ENCODE peak calls at places on chromosome 3, in seven cellular contexts. J is neuronal stem cell; W is cardiac fibroblast; R is SJSA1; F is GM04503; M is body of pancreas; A is CD4-positive, alpha-beta memory T cell. Y is an unnamed sample.

GRCh38 chr3:188104050-188104449 is 49.9 kb upstream of the LPP start:
- DNase-seq in J (no peak), W (no peak), R (no peak), F (no peak), M (no peak), A (no peak), Y (no peak)

GRCh38 chr3:52532838-52533622 is 627 bp downstream of the NT5DC2 start:
- DNase-seq in J (peak), W (peak), R (peak), F (no peak), M (peak), A (peak), Y (no peak)

GRCh38 chr3:169390310-169390731 is 273.2 kb downstream of the MECOM start:
- DNase-seq in J (no peak), W (peak), R (no peak), F (no peak), M (peak), A (no peak), Y (peak)

GRCh38 chr3:71536376-71536965 is 47.1 kb downstream of the FOXP1 start:
- DNase-seq in J (no peak), W (peak), R (peak), F (peak), M (no peak), A (no peak), Y (no peak)

GRCh38 chr3:128277378-128278049 is 124.2 kb downstream of the EEFSEC start:
- DNase-seq in J (no peak), W (no peak), R (no peak), F (no peak), M (no peak), A (no peak), Y (no peak)

GRCh38 chr3:35120026-35120425 is 519.3 kb upstream of the ARPP21 start:
- DNase-seq in J (no peak), W (peak), R (no peak), F (no peak), M (no peak), A (no peak), Y (no peak)

GRCh38 chr3:94617312-94617711 is 554.5 kb downstream of the NSUN3 start:
- DNase-seq in J (no peak), W (no peak), R (no peak), F (no peak), M (no peak), A (no peak), Y (no peak)

GRCh38 chr3:32146669-32147315 is 40.4 kb downstream of the GPD1L start:
- DNase-seq in J (no peak), W (no peak), R (no peak), F (no peak), M (no peak), A (no peak), Y (no peak)

GRCh38 chr3:170128259-170128976 is 53.1 kb downstream of the PHC3 start:
- DNase-seq in J (no peak), W (no peak), R (no peak), F (no peak), M (no peak), A (peak), Y (no peak)

GRCh38 chr3:38646062-38646461 is 3.4 kb downstream of the SCN5A start:
- DNase-seq in J (no peak), W (no peak), R (no peak), F (no peak), M (no peak), A (no peak), Y (no peak)

GRCh38 chr3:143035466-143036214 is 34.3 kb downstream of the U2SURP start:
- DNase-seq in J (no peak), W (peak), R (no peak), F (peak), M (no peak), A (no peak), Y (no peak)

GRCh38 chr3:67650084-67650483 is 4.3 kb downstream of the SUCLG2 start:
- DNase-seq in J (no peak), W (no peak), R (no peak), F (no peak), M (no peak), A (no peak), Y (no peak)

GRCh38 chr3:178513539-178514410 is 22.5 kb upstream of the KCNMB2 start:
- DNase-seq in J (no peak), W (peak), R (no peak), F (peak), M (no peak), A (no peak), Y (no peak)

GRCh38 chr3:37291275-37291700 is 116.9 kb upstream of the LRRFIP2 start:
- DNase-seq in J (no peak), W (peak), R (peak), F (no peak), M (no peak), A (no peak), Y (no peak)

GRCh38 chr3:46863261-46863782 is at the start of gene MYL3:
- DNase-seq in J (no peak), W (no peak), R (no peak), F (no peak), M (no peak), A (no peak), Y (peak)

GRCh38 chr3:46708401-46709146 is 7.4 kb downstream of the TMIE start:
- DNase-seq in J (no peak), W (no peak), R (no peak), F (no peak), M (peak), A (no peak), Y (no peak)

GRCh38 chr3:62100233-62100989 is 272.9 kb downstream of the FEZF2 start:
- DNase-seq in J (no peak), W (peak), R (no peak), F (no peak), M (no peak), A (no peak), Y (no peak)

GRCh38 chr3:152688313-152688712 is 146.6 kb upstream of the P2RY1 start:
- DNase-seq in J (no peak), W (no peak), R (no peak), F (no peak), M (no peak), A (no peak), Y (no peak)